ENCODE peak calls at places on chromosomes 7 and 10, in four cellular contexts. One of them, this sample, is unnamed.

GRCh38 chr10:89805599-89806013 is 104.2 kb downstream of the KIF20B start:
- DNase-seq in HEK293T: no peak
- DNase-seq in Right ventricle myocardium inferior: no peak
- DNase-seq in PC-9: no peak
- DNase-seq in this sample: no peak

GRCh38 chr10:73167557-73168485 is at the start of the genes ECD and FAM149B1:
- DNase-seq in HEK293T: peak; percentile 89
- DNase-seq in Right ventricle myocardium inferior: peak; percentile 95
- DNase-seq in PC-9: peak; percentile 96
- DNase-seq in this sample: peak; percentile 79

GRCh38 chr10:61271127-61271780 is 181.9 kb downstream of the TMEM26 start:
- DNase-seq in HEK293T: no peak
- DNase-seq in Right ventricle myocardium inferior: no peak
- DNase-seq in PC-9: no peak
- DNase-seq in this sample: no peak

GRCh38 chr7:140604760-140605159 is 35.9 kb downstream of the DENND2A start:
- DNase-seq in HEK293T: no peak
- DNase-seq in Right ventricle myocardium inferior: no peak
- DNase-seq in PC-9: no peak
- DNase-seq in this sample: no peak

GRCh38 chr10:650691-651615 is 38.5 kb downstream of the DIP2C start:
- DNase-seq in HEK293T: no peak
- DNase-seq in Right ventricle myocardium inferior: no peak
- DNase-seq in PC-9: no peak
- DNase-seq in this sample: no peak

GRCh38 chr7:36014961-36015360 is 138.1 kb upstream of the EEPD1 start:
- DNase-seq in HEK293T: no peak
- DNase-seq in Right ventricle myocardium inferior: no peak
- DNase-seq in PC-9: no peak
- DNase-seq in this sample: no peak

GRCh38 chr10:44908936-44909335 is 2.2 kb upstream of the TMEM72 start:
- DNase-seq in HEK293T: no peak
- DNase-seq in Right ventricle myocardium inferior: no peak
- DNase-seq in PC-9: no peak
- DNase-seq in this sample: no peak

GRCh38 chr7:33243319-33243881 is 114.0 kb downstream of the BBS9 start:
- DNase-seq in HEK293T: peak; percentile 36
- DNase-seq in Right ventricle myocardium inferior: no peak
- DNase-seq in PC-9: no peak
- DNase-seq in this sample: no peak

GRCh38 chr10:73577788-73578187 is 13.4 kb downstream of the USP54 start:
- DNase-seq in HEK293T: no peak
- DNase-seq in Right ventricle myocardium inferior: no peak
- DNase-seq in PC-9: peak; percentile 73
- DNase-seq in this sample: no peak

GRCh38 chr7:80054356-80054755 is 80.3 kb upstream of the GNAI1 start:
- DNase-seq in HEK293T: no peak
- DNase-seq in Right ventricle myocardium inferior: no peak
- DNase-seq in PC-9: no peak
- DNase-seq in this sample: no peak

GRCh38 chr10:51838506-51838905 is 139.1 kb upstream of the CSTF2T start:
- DNase-seq in HEK293T: no peak
- DNase-seq in Right ventricle myocardium inferior: no peak
- DNase-seq in PC-9: no peak
- DNase-seq in this sample: no peak

GRCh38 chr7:926061-927030 is 28.1 kb downstream of the ADAP1 start:
- DNase-seq in HEK293T: no peak
- DNase-seq in Right ventricle myocardium inferior: peak; percentile 45
- DNase-seq in PC-9: no peak
- DNase-seq in this sample: peak; percentile 7

GRCh38 chr10:91511549-91512330 is 101.6 kb downstream of the HECTD2 start:
- DNase-seq in HEK293T: no peak
- DNase-seq in Right ventricle myocardium inferior: no peak
- DNase-seq in PC-9: no peak
- DNase-seq in this sample: no peak

GRCh38 chr7:148825338-148825737 is 58.8 kb downstream of the EZH2 start:
- DNase-seq in HEK293T: no peak
- DNase-seq in Right ventricle myocardium inferior: no peak
- DNase-seq in PC-9: no peak
- DNase-seq in this sample: no peak

GRCh38 chr7:137820156-137820555 is 26.6 kb downstream of the DGKI start:
- DNase-seq in HEK293T: no peak
- DNase-seq in Right ventricle myocardium inferior: no peak
- DNase-seq in PC-9: no peak
- DNase-seq in this sample: no peak

GRCh38 chr10:103858360-103858759 is 3.0 kb upstream of the SH3PXD2A start:
- DNase-seq in HEK293T: no peak
- DNase-seq in Right ventricle myocardium inferior: no peak
- DNase-seq in PC-9: no peak
- DNase-seq in this sample: no peak

GRCh38 chr7:24971333-24972165 is 8.4 kb downstream of the OSBPL3 start:
- DNase-seq in HEK293T: no peak
- DNase-seq in Right ventricle myocardium inferior: no peak
- DNase-seq in PC-9: peak; percentile 85
- DNase-seq in this sample: no peak

This sample was measured in T-helper 17 cell.